ENCODE peak calls at places on chromosomes 16 and 17, in six cellular contexts. T is brain microvascular endothelial cell, V is fibroblast of the aortic adventitia, W is A549, P is PC-9, O is bronchial epithelial cell. Y is an unnamed sample.

GRCh38 chr16:56534847-56535383 is 15.1 kb upstream of the BBS2 start:
- DNase-seq in P (no peak), O (no peak), T (no peak), W (no peak), V (no peak), Y (no peak)

GRCh38 chr17:49187301-49187700 is 23.1 kb downstream of the GNGT2 start:
- DNase-seq in T (no peak), O (no peak), W (no peak), V (no peak), P (no peak), Y (no peak)

GRCh38 chr16:67544329-67544841 is 15.8 kb downstream of the RIPOR1 start:
- DNase-seq in V (no peak), P (no peak), T (no peak), W (no peak), O (peak; percentile 50), Y (no peak)

GRCh38 chr16:51818342-51818944 is 667.4 kb upstream of the SALL1 start:
- DNase-seq in V (peak; percentile 74), O (peak; percentile 48), P (no peak), T (peak; percentile 82), W (no peak), Y (peak; percentile 19)

GRCh38 chr17:5065227-5065744 is 13.0 kb upstream of the ZFP3 start:
- DNase-seq in V (peak; percentile 54), T (no peak), P (no peak), W (no peak), O (no peak), Y (no peak)

GRCh38 chr16:53968896-53969295 is 264.9 kb downstream of the FTO start:
- DNase-seq in P (no peak), V (peak; percentile 41), O (no peak), W (no peak), T (no peak), Y (no peak)

GRCh38 chr17:64354824-64355535 is 35.7 kb downstream of the PECAM1 start:
- DNase-seq in V (peak; percentile 58), P (no peak), T (no peak), W (no peak), O (no peak), Y (no peak)

GRCh38 chr17:82876602-82877391 is 37.0 kb upstream of the ZNF750 start:
- DNase-seq in T (peak; percentile 77), P (peak; percentile 70), O (peak; percentile 80), V (peak; percentile 84), W (no peak), Y (peak; percentile 29)

GRCh38 chr17:42107597-42108576 is 4.6 kb downstream of the DHX58 start:
- DNase-seq in W (peak; percentile 88), T (peak; percentile 35), P (no peak), O (peak; percentile 68), V (no peak), Y (peak; percentile 29)

GRCh38 chr16:71895679-71896385 is 501 bp downstream of the IST1 start:
- DNase-seq in T (peak; percentile 20), W (peak; percentile 61), P (peak; percentile 42), O (peak; percentile 26), V (peak; percentile 55), Y (no peak)

DNA sequence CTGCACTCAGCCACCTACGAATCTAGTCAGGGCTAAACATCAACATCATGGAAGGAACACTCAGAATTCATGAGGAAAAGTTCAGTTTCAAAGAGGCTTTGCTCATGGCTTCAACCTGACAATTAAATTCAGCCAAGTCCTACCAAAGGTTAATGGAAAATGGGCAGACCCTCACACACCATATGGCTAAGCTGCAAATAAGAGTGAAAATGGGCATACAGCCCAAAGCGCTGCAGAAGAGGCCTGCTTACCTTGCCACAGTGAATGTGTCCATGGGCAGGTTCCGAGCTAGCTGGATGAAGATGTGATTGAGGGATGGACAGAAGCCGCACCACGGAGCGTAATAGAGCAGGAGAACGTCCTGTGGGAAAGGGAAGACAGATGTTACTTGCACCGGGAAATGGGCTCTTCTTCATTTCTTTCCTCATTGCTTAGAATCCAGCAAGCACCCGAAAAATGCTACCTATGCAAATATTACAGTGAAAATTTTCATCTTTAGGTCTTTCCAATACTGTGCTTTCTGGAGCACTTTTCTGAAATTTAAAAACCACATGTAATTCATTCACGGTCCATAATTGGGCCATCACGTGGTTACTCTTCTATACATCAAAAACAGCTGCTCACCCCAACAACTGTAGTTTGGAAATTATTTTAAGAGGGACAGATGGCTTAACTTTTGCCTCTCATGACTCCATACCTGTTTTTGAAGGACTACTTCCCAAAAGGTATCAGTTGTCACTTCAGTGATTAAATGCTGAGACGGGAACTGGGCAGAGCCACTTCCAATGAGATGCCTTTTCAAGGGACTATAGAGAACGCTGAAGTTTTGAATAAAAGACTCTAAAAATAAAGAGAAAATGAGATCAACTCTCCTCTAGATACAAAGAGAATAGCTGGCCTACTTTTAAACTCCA is 19.6 kb downstream of the SNN start:
- DNase-seq in W (no peak), V (no peak), T (no peak), O (no peak), P (no peak), Y (no peak)
- H3K4me3 ChIP-seq in W (no peak overlapping the region), V (no peak overlapping the region), T (no peak overlapping the region), O (no peak overlapping the region), P (no peak overlapping the region), Y (no peak overlapping the region)

GRCh38 chr17:76107507-76107906 is 3.9 kb upstream of the EXOC7 start:
- DNase-seq in T (no peak), W (no peak), O (peak; percentile 33), V (no peak), P (no peak), Y (no peak)
- TF ChIP-seq CTCF in T (peak; percentile 17), W (peak; percentile 29), O (no peak), V (no peak), P (peak; percentile 32), Y (peak; percentile 8)

GRCh38 chr17:1227365-1227764 is 42.9 kb upstream of the BHLHA9 start:
- DNase-seq in T (no peak), P (no peak), O (no peak), V (no peak), W (no peak), Y (no peak)

GRCh38 chr17:1226308-1226707 is 43.9 kb upstream of the BHLHA9 start:
- DNase-seq in T (no peak), P (no peak), V (no peak), W (no peak), O (no peak), Y (no peak)

GRCh38 chr17:1229354-1229890 is 40.8 kb upstream of the BHLHA9 start:
- DNase-seq in W (peak; percentile 78), T (peak; percentile 6), O (no peak), P (no peak), V (no peak), Y (no peak)

GRCh38 chr17:1228752-1229353 is 41.4 kb upstream of the BHLHA9 start:
- DNase-seq in V (no peak), O (no peak), W (no peak), T (no peak), P (no peak), Y (no peak)

GRCh38 chr17:1227917-1228751 is 42.1 kb upstream of the BHLHA9 start:
- DNase-seq in P (no peak), V (no peak), W (no peak), T (no peak), O (no peak), Y (no peak)
- H3K4me3 ChIP-seq in P (no peak overlapping the region), V (no peak overlapping the region), W (peak overlapping the region; percentile 77), T (no peak overlapping the region), O (no peak overlapping the region), Y (no peak overlapping the region)

DNA sequence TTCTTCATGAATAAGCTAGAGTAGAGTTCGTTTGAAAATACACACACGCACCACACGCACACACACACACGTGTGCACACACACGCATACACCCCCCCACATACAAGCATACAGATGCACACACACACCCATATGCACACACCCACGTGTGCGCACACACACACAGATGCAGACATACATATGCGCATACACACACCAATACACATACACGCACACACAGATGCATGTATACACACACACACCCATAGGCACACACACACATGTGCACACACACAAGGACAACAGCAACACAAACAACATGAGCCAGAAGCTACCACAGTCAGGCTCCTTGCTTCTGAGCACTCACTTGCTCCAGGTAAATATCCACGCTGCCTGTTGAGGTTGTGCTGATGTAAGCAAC is 5.1 kb downstream of the IFT140 start:
- DNase-seq in W (no peak), T (no peak), V (no peak), P (no peak), O (no peak), Y (no peak)
- TF ChIP-seq CTCF in W (no peak), T (no peak), V (no peak), P (no peak), O (no peak), Y (no peak)

GRCh38 chr16:75044800-75045361 is 46.1 kb downstream of the ZNRF1 start:
- DNase-seq in P (peak; percentile 96), O (no peak), T (no peak), V (peak; percentile 78), W (no peak), Y (no peak)
- H3K4me3 ChIP-seq in P (no peak overlapping the region), O (no peak overlapping the region), T (no peak overlapping the region), V (no peak overlapping the region), W (no peak overlapping the region), Y (no peak overlapping the region)